ENCODE peak calls at places on chromosomes 12 and 14, in four cellular contexts. One of them, this sample, is unnamed.

GRCh38 chr12:1630081-1630826 is 1.2 kb downstream of the WNT5B start:
- DNase-seq in A549: peak
- DNase-seq in K562: no peak
- DNase-seq in HepG2: no peak
- DNase-seq in this sample: peak

GRCh38 chr14:103123128-103123633 is at the start of gene TNFAIP2:
- DNase-seq in HepG2: no peak
- DNase-seq in A549: no peak
- DNase-seq in K562: peak
- DNase-seq in this sample: peak

GRCh38 chr12:90958995-90959394 is 4.0 kb upstream of the CCER1 start:
- DNase-seq in K562: no peak
- DNase-seq in A549: no peak
- DNase-seq in HepG2: no peak
- DNase-seq in this sample: no peak

GRCh38 chr12:86261606-86262005 is 5.4 kb upstream of the MGAT4C start:
- DNase-seq in HepG2: no peak
- DNase-seq in A549: no peak
- DNase-seq in K562: no peak
- DNase-seq in this sample: no peak

GRCh38 chr12:14892726-14893442 is 7.2 kb upstream of the MGP start:
- DNase-seq in K562: no peak
- DNase-seq in HepG2: peak
- DNase-seq in A549: no peak
- DNase-seq in this sample: no peak

GRCh38 chr14:99564256-99564902 is 39.6 kb downstream of the CCDC85C start:
- DNase-seq in A549: no peak
- DNase-seq in K562: no peak
- DNase-seq in HepG2: peak
- DNase-seq in this sample: no peak

GRCh38 chr14:75011356-75012097 is 8.8 kb downstream of the EIF2B2 start:
- DNase-seq in A549: no peak
- DNase-seq in HepG2: no peak
- DNase-seq in K562: no peak
- DNase-seq in this sample: no peak

GRCh38 chr14:97185186-97185585 is 388.0 kb downstream of the VRK1 start:
- DNase-seq in K562: no peak
- DNase-seq in HepG2: no peak
- DNase-seq in A549: no peak
- DNase-seq in this sample: no peak

GRCh38 chr12:3551386-3551785 is 60.4 kb downstream of the PRMT8 start:
- DNase-seq in A549: no peak
- DNase-seq in K562: no peak
- DNase-seq in HepG2: no peak
- DNase-seq in this sample: no peak

GRCh38 chr14:95817271-95817670 is 59.4 kb upstream of the TUNAR start:
- DNase-seq in HepG2: no peak
- DNase-seq in K562: no peak
- DNase-seq in A549: no peak
- DNase-seq in this sample: no peak

GRCh38 chr12:70005864-70006618 is 181.0 kb downstream of the MYRFL start:
- DNase-seq in HepG2: no peak
- DNase-seq in A549: no peak
- DNase-seq in K562: no peak
- DNase-seq in this sample: no peak

GRCh38 chr12:103272949-103273348 is 222.8 kb downstream of the C12orf42 start:
- DNase-seq in K562: no peak
- DNase-seq in A549: no peak
- DNase-seq in HepG2: no peak
- DNase-seq in this sample: no peak

GRCh38 chr12:46677749-46678148 is 148.0 kb downstream of the SLC38A4 start:
- DNase-seq in K562: no peak
- DNase-seq in HepG2: peak
- DNase-seq in A549: peak
- DNase-seq in this sample: no peak

GRCh38 chr12:119614705-119615104 is 21.1 kb downstream of the TMEM233 start:
- DNase-seq in K562: no peak
- DNase-seq in A549: no peak
- DNase-seq in HepG2: no peak
- DNase-seq in this sample: no peak

GRCh38 chr14:59330455-59330854 is 134.7 kb downstream of the GPR135 start:
- DNase-seq in A549: no peak
- DNase-seq in K562: no peak
- DNase-seq in HepG2: no peak
- DNase-seq in this sample: no peak

GRCh38 chr12:3753549-3754284 is 808 bp upstream of the CRACR2A start:
- DNase-seq in HepG2: no peak
- DNase-seq in K562: no peak
- DNase-seq in A549: no peak
- DNase-seq in this sample: no peak

GRCh38 chr14:54845616-54846015 is 57.0 kb downstream of the GCH1 start:
- DNase-seq in K562: no peak
- DNase-seq in A549: no peak
- DNase-seq in HepG2: no peak
- DNase-seq in this sample: no peak

GRCh38 chr12:3420693-3421092 is 70.3 kb upstream of the PRMT8 start:
- DNase-seq in K562: no peak
- DNase-seq in A549: no peak
- DNase-seq in HepG2: no peak
- DNase-seq in this sample: no peak

GRCh38 chr14:51448831-51449665 is 202.7 kb upstream of the FRMD6 start:
- DNase-seq in HepG2: no peak
- DNase-seq in K562: no peak
- DNase-seq in A549: no peak
- DNase-seq in this sample: no peak

GRCh38 chr12:43797561-43798217 is 8.4 kb downstream of the TWF1 start:
- DNase-seq in HepG2: no peak
- DNase-seq in K562: no peak
- DNase-seq in A549: no peak
- DNase-seq in this sample: no peak

GRCh38 chr12:76375470-76375869 is 27.3 kb upstream of the BBS10 start:
- DNase-seq in HepG2: peak
- DNase-seq in K562: no peak
- DNase-seq in A549: no peak
- DNase-seq in this sample: no peak

GRCh38 chr12:15829949-15830348 is 40.8 kb upstream of the EPS8 start:
- DNase-seq in K562: no peak
- DNase-seq in HepG2: no peak
- DNase-seq in A549: no peak
- DNase-seq in this sample: no peak

GRCh38 chr12:51886021-51886710 is 1.7 kb upstream of the ANKRD33 start:
- DNase-seq in K562: peak
- DNase-seq in HepG2: peak
- DNase-seq in A549: peak
- DNase-seq in this sample: no peak

GRCh38 chr14:69490219-69490918 is 5.8 kb downstream of the PLEKHD1 start:
- DNase-seq in K562: no peak
- DNase-seq in A549: no peak
- DNase-seq in HepG2: no peak
- DNase-seq in this sample: no peak

GRCh38 chr12:132389066-132389465 is 59.7 kb upstream of the GALNT9 start:
- DNase-seq in A549: no peak
- DNase-seq in K562: no peak
- DNase-seq in HepG2: no peak
- DNase-seq in this sample: no peak

GRCh38 chr12:132391326-132392041 is 62.1 kb upstream of the GALNT9 start:
- DNase-seq in K562: no peak
- DNase-seq in A549: no peak
- DNase-seq in HepG2: no peak
- DNase-seq in this sample: no peak

GRCh38 chr12:132389526-132390286 is 60.3 kb upstream of the GALNT9 start:
- DNase-seq in HepG2: no peak
- DNase-seq in K562: no peak
- DNase-seq in A549: no peak
- DNase-seq in this sample: no peak

GRCh38 chr12:132388379-132389015 is 59.1 kb upstream of the GALNT9 start:
- DNase-seq in HepG2: no peak
- DNase-seq in K562: no peak
- DNase-seq in A549: no peak
- DNase-seq in this sample: no peak

GRCh38 chr12:132390287-132391076 is 61.1 kb upstream of the GALNT9 start:
- DNase-seq in K562: no peak
- DNase-seq in HepG2: no peak
- DNase-seq in A549: no peak
- DNase-seq in this sample: no peak
- TF ChIP-seq HMGXB4 in K562: no peak
- TF ChIP-seq HMGXB4 in HepG2: no peak
- TF ChIP-seq HMGXB4 in A549: no peak
- TF ChIP-seq HMGXB4 in this sample: no peak

DNA sequence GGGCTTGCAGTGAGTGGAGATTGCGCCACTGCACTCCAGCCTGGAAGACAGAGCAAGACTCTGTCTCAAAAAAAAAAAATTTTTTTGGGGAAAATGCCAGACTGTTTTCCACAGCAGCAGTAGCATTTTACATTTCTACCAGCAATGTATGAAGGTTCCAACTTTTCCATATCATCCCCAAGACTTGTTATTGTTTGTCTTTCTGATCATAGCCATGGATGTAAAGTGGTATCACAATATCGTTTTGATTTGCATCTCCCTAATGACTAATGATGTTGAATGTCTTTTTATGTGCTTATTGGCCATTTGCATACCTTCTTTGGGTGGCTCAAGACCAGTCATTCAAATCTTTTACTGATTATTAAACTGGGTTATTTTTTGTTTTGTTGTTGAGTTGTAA is 63.7 kb downstream of the NTN4 start:
- DNase-seq in A549: no peak
- DNase-seq in K562: no peak
- DNase-seq in HepG2: no peak
- DNase-seq in this sample: no peak
- TF ChIP-seq HMGXB4 in A549: no peak
- TF ChIP-seq HMGXB4 in K562: no peak
- TF ChIP-seq HMGXB4 in HepG2: no peak
- TF ChIP-seq HMGXB4 in this sample: no peak

GRCh38 chr14:88323520-88324199 is 591 bp upstream of the KCNK10 start:
- DNase-seq in K562: no peak
- DNase-seq in A549: no peak
- DNase-seq in HepG2: no peak
- DNase-seq in this sample: peak
- TF ChIP-seq HMGXB4 in K562: no peak
- TF ChIP-seq HMGXB4 in A549: no peak
- TF ChIP-seq HMGXB4 in HepG2: no peak
- TF ChIP-seq HMGXB4 in this sample: no peak

GRCh38 chr14:78142994-78143393 is 27.2 kb upstream of the NRXN3 start:
- DNase-seq in HepG2: no peak
- DNase-seq in A549: no peak
- DNase-seq in K562: no peak
- DNase-seq in this sample: no peak

GRCh38 chr14:78141590-78141989 is 28.6 kb upstream of the NRXN3 start:
- DNase-seq in A549: no peak
- DNase-seq in K562: no peak
- DNase-seq in HepG2: no peak
- DNase-seq in this sample: no peak

GRCh38 chr14:78143489-78144145 is 26.6 kb upstream of the NRXN3 start:
- DNase-seq in HepG2: no peak
- DNase-seq in A549: peak
- DNase-seq in K562: peak
- DNase-seq in this sample: no peak
- TF ChIP-seq HMGXB4 in HepG2: no peak
- TF ChIP-seq HMGXB4 in A549: no peak
- TF ChIP-seq HMGXB4 in K562: no peak
- TF ChIP-seq HMGXB4 in this sample: no peak

DNA sequence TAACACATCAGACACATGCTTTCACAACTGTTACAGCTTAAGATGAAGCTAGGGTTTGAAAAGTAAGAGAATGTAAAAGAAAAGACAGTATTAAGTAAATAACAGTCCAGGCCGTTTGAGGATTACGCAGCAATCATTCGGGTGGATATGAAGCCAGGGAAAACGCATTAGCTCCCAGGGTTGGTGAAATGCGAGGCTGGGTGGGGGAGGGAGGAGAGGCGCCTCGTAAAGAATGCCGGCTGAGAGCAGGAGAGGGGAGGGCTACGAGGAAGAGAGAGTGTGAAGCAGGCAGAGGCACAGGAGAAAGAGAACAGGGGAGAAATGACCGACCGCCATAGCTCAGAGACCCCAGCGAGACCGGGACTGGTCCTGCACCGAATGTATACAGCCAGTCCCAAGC is 73.0 kb downstream of the IQSEC3 start:
- DNase-seq in K562: no peak
- DNase-seq in A549: no peak
- DNase-seq in HepG2: no peak
- DNase-seq in this sample: no peak
- TF ChIP-seq HMGXB4 in K562: no peak
- TF ChIP-seq HMGXB4 in A549: no peak
- TF ChIP-seq HMGXB4 in HepG2: no peak
- TF ChIP-seq HMGXB4 in this sample: no peak

DNA sequence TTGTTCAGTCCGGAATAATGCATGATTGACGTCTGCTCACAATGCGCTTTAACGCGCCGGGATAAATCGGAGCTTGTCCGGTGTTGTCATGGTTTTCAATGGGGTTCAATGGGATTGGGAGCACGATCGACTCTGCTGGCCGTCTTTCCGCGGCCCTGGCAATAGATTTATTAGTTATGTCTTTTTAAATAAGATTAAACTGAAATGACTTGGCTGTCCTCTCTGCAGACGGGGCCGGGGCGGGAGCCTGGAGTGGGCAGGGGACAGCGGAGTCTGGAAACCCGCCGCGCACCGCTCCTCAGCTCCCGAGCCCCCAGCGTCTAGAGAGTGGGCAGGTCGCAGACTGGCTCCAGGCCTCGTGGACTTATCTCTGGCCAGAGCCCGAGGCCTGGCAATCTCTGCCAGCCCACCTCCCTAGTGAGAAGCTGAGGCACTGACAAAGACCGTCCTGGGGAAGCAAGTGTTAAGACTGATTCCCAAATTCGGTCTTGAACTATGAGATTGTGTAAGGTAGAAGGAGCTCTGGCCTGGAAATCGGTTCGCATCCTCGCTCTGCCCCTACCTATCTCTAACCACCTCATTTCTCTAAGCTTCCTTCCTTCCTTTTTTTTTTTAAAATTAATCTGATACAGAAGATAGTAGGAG is 1.9 kb upstream of the NKX2-8 start:
- DNase-seq in HepG2: no peak
- DNase-seq in K562: no peak
- DNase-seq in A549: no peak
- DNase-seq in this sample: no peak
- TF ChIP-seq HMGXB4 in HepG2: no peak
- TF ChIP-seq HMGXB4 in K562: no peak
- TF ChIP-seq HMGXB4 in A549: no peak
- TF ChIP-seq HMGXB4 in this sample: no peak

DNA sequence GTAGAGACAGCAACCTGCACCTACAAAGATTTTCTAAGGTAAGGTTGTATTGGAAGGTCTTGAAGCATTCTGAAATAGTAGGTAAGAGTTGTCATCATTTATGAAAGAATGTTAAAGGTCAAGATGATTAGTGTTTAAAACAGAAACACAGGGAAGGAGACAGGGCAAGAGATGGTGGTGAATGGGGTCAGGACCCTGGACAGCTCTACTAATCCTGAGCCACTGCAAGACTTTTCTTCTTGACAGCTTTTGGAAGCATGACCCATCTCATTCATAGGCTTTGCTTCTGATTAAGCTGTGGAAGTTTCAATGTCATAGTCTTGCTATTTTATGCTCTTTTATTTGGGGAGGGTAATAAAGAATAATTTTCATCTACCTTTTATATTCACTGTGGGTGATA is 75.5 kb upstream of the CAND1 start:
- DNase-seq in HepG2: peak
- DNase-seq in K562: peak
- DNase-seq in A549: no peak
- DNase-seq in this sample: peak
- TF ChIP-seq HMGXB4 in HepG2: no peak
- TF ChIP-seq HMGXB4 in K562: no peak
- TF ChIP-seq HMGXB4 in A549: no peak
- TF ChIP-seq HMGXB4 in this sample: no peak

GRCh38 chr14:23729720-23730387 is 93.7 kb downstream of the DHRS2 start:
- DNase-seq in HepG2: peak
- DNase-seq in A549: peak
- DNase-seq in K562: peak
- DNase-seq in this sample: no peak
- TF ChIP-seq HMGXB4 in HepG2: no peak
- TF ChIP-seq HMGXB4 in A549: no peak
- TF ChIP-seq HMGXB4 in K562: no peak
- TF ChIP-seq HMGXB4 in this sample: no peak